ENCODE peak calls at places on chromosomes 2 and 18, in six cellular contexts. L is heart right ventricle, A is left lung, F is HL-60, D is GM23248, X is psoas muscle. S is an unnamed sample. For H3K27me3, the result is how much of the 10 kb centered on the place peaks cover.

GRCh38 chr2:19532797-19533196 is 174.4 kb upstream of the OSR1 start:
- DNase-seq in L (no peak), A (no peak), F (no peak), D (peak), X (no peak), S (no peak)

GRCh38 chr2:98012561-98012979 is 16.8 kb upstream of the TMEM131 start:
- DNase-seq in L (no peak), A (no peak), F (no peak), D (no peak), X (no peak), S (no peak)

GRCh38 chr2:78940998-78941397 is 84.5 kb upstream of the REG3G start:
- DNase-seq in L (no peak), A (no peak), F (no peak), D (no peak), X (no peak), S (no peak)

GRCh38 chr2:7707723-7708122 is 790.5 kb downstream of the RNF144A start:
- DNase-seq in L (no peak), A (no peak), F (no peak), D (peak), X (no peak), S (no peak)

GRCh38 chr18:32326450-32327309 is 136.8 kb downstream of the MEP1B start:
- DNase-seq in L (no peak), A (no peak), F (no peak), D (no peak), X (no peak), S (no peak)

GRCh38 chr2:237178396-237178795 is 92.7 kb downstream of the COPS8 start:
- DNase-seq in L (no peak), A (no peak), F (no peak), D (peak), X (no peak), S (no peak)

GRCh38 chr2:204892506-204893255 is 347.4 kb downstream of the PARD3B start:
- DNase-seq in L (no peak), A (no peak), F (no peak), D (peak), X (no peak), S (no peak)

GRCh38 chr2:61016392-61017002 is 1.0 kb upstream of the PEX13 start:
- DNase-seq in L (no peak), A (no peak), F (no peak), D (no peak), X (no peak), S (no peak)

GRCh38 chr2:202317080-202317859 is 51.7 kb downstream of the NOP58 start:
- DNase-seq in L (peak), A (peak), F (no peak), D (peak), X (peak), S (peak)

GRCh38 chr18:23135679-23136325 is 517 bp downstream of the CABLES1 start:
- DNase-seq in L (peak), A (no peak), F (peak), D (peak), X (peak), S (no peak)

GRCh38 chr2:2823061-2823753 is 492.1 kb upstream of the MYT1L start:
- DNase-seq in L (no peak), A (no peak), F (no peak), D (no peak), X (no peak), S (no peak)

GRCh38 chr18:32048507-32049091 is 30.0 kb downstream of the RNF125 start:
- DNase-seq in L (peak), A (peak), F (peak), D (peak), X (peak), S (peak)

GRCh38 chr18:56715121-56715520 is 64.0 kb downstream of the WDR7 start:
- DNase-seq in L (no peak), A (no peak), F (no peak), D (peak), X (no peak), S (no peak)

GRCh38 chr2:164182116-164182637 is 439.1 kb downstream of the GRB14 start:
- DNase-seq in L (no peak), A (no peak), F (no peak), D (no peak), X (no peak), S (no peak)

GRCh38 chr2:43139996-43140621 is 86.3 kb downstream of the ZFP36L2 start:
- DNase-seq in L (peak), A (peak), F (no peak), D (no peak), X (peak), S (peak)

GRCh38 chr2:173521450-173522192 is 166.9 kb downstream of the CDCA7 start:
- DNase-seq in L (no peak), A (no peak), F (no peak), D (no peak), X (no peak), S (no peak)

GRCh38 chr2:108586631-108587030 is 52.4 kb downstream of the LIMS1 start:
- DNase-seq in L (no peak), A (no peak), F (no peak), D (peak), X (no peak), S (no peak)

GRCh38 chr2:38092196-38092902 is 16.4 kb upstream of the CYP1B1 start:
- DNase-seq in L (no peak), A (peak), F (no peak), D (peak), X (peak), S (peak)

GRCh38 chr2:33598472-33599174 is 476 bp downstream of the FAM98A start:
- DNase-seq in L (no peak), A (peak), F (peak), D (peak), X (peak), S (no peak)

GRCh38 chr2:165573534-165574461 is 104.3 kb downstream of the CSRNP3 start:
- DNase-seq in L (peak), A (peak), F (no peak), D (no peak), X (no peak), S (no peak)

GRCh38 chr18:57813245-57813644 is 10.1 kb upstream of the ATP8B1 start:
- DNase-seq in L (no peak), A (no peak), F (no peak), D (peak), X (no peak), S (no peak)

GRCh38 chr18:25042641-25043051 is 309.3 kb downstream of the ZNF521 start:
- DNase-seq in L (no peak), A (no peak), F (no peak), D (no peak), X (no peak), S (no peak)

GRCh38 chr2:200839513-200839912 is 24.9 kb downstream of the CLK1 start:
- DNase-seq in L (no peak), A (no peak), F (no peak), D (no peak), X (no peak), S (no peak)

GRCh38 chr2:20212871-20213503 is 11.9 kb downstream of the SDC1 start:
- DNase-seq in L (no peak), A (peak), F (no peak), D (no peak), X (no peak), S (no peak)

GRCh38 chr2:218216336-218216673 is 684 bp upstream of the ARPC2 start:
- DNase-seq in L (peak), A (no peak), F (no peak), D (no peak), X (peak), S (no peak)

GRCh38 chr18:26549486-26550435 is 1.4 kb upstream of the KCTD1 start:
- DNase-seq in L (peak), A (peak), F (peak), D (peak), X (peak), S (peak)

GRCh38 chr2:167271941-167272340 is 383.7 kb downstream of the XIRP2 start:
- DNase-seq in L (no peak), A (no peak), F (no peak), D (peak), X (no peak), S (no peak)

GRCh38 chr2:69582582-69583176 is 60.9 kb downstream of the AAK1 start:
- DNase-seq in L (no peak), A (no peak), F (peak), D (peak), X (no peak), S (no peak)

GRCh38 chr2:159637237-159637636 is 20.9 kb upstream of the BAZ2B start:
- DNase-seq in L (no peak), A (no peak), F (no peak), D (no peak), X (no peak), S (no peak)

GRCh38 chr2:14632133-14632936 is at the start of gene LRATD1:
- DNase-seq in L (peak), A (peak), F (no peak), D (peak), X (peak), S (peak)

GRCh38 chr2:1688859-1689258 is 55.5 kb downstream of the PXDN start:
- DNase-seq in L (no peak), A (no peak), F (no peak), D (no peak), X (no peak), S (no peak)

GRCh38 chr18:58227361-58227930 is 183.4 kb downstream of the NEDD4L start:
- DNase-seq in L (no peak), A (no peak), F (no peak), D (no peak), X (no peak), S (no peak)

GRCh38 chr18:67367540-67367939 is 149.0 kb downstream of the DSEL start:
- DNase-seq in L (no peak), A (no peak), F (no peak), D (peak), X (no peak), S (no peak)

GRCh38 chr18:53799134-53799533 is 425.3 kb downstream of the MBD2 start:
- DNase-seq in L (no peak), A (no peak), F (no peak), D (peak), X (no peak), S (no peak)

GRCh38 chr2:161578998-161579397 is 45.2 kb upstream of the SLC4A10 start:
- DNase-seq in L (no peak), A (no peak), F (no peak), D (no peak), X (no peak), S (no peak)

GRCh38 chr2:237073552-237073951 is 12.1 kb upstream of the COPS8 start:
- DNase-seq in L (no peak), A (no peak), F (no peak), D (peak), X (no peak), S (no peak)

GRCh38 chr18:52572036-52572750 is 232.2 kb downstream of the DCC start:
- DNase-seq in L (no peak), A (no peak), F (no peak), D (no peak), X (no peak), S (no peak)

GRCh38 chr2:106948550-106948949 is 62.6 kb upstream of the ST6GAL2 start:
- DNase-seq in L (no peak), A (no peak), F (no peak), D (no peak), X (no peak), S (no peak)

GRCh38 chr2:28438532-28439063 is 45.9 kb downstream of the FOSL2 start:
- DNase-seq in L (no peak), A (no peak), F (no peak), D (no peak), X (no peak), S (no peak)

GRCh38 chr2:28439763-28440162 is 47.1 kb downstream of the FOSL2 start:
- DNase-seq in L (no peak), A (no peak), F (no peak), D (no peak), X (no peak), S (no peak)

GRCh38 chr2:28437142-28437835 is 44.6 kb downstream of the FOSL2 start:
- DNase-seq in L (no peak), A (no peak), F (peak), D (peak), X (no peak), S (no peak)

GRCh38 chr2:28437918-28438317 is 45.3 kb downstream of the FOSL2 start:
- DNase-seq in L (no peak), A (no peak), F (no peak), D (no peak), X (no peak), S (no peak)

DNA sequence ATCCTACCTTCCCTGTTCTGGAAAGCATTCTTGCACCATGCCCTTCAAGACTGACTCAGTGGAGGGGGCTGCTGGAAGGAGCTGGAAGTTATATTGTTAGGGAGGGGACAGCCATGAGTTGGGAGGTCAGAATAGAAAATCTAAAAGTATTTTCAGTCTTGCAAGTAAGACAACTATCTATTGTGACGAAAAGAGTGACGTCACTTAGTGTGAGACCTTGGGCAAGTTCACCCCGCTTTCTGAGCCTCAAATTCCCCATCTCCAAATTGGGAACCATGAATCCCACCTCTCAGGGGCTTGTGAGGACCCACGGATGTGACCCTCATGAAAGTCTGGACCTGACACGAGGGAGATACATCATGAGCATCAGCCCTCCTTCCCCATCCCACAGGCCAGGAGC is 46.5 kb downstream of the FOSL2 start:
- DNase-seq in L (no peak), A (no peak), F (no peak), D (no peak), X (no peak), S (no peak)
- H3K27me3 ChIP-seq in L (under half), A (under half), F (under half), D (under half), X (under half), S (under half)

DNA sequence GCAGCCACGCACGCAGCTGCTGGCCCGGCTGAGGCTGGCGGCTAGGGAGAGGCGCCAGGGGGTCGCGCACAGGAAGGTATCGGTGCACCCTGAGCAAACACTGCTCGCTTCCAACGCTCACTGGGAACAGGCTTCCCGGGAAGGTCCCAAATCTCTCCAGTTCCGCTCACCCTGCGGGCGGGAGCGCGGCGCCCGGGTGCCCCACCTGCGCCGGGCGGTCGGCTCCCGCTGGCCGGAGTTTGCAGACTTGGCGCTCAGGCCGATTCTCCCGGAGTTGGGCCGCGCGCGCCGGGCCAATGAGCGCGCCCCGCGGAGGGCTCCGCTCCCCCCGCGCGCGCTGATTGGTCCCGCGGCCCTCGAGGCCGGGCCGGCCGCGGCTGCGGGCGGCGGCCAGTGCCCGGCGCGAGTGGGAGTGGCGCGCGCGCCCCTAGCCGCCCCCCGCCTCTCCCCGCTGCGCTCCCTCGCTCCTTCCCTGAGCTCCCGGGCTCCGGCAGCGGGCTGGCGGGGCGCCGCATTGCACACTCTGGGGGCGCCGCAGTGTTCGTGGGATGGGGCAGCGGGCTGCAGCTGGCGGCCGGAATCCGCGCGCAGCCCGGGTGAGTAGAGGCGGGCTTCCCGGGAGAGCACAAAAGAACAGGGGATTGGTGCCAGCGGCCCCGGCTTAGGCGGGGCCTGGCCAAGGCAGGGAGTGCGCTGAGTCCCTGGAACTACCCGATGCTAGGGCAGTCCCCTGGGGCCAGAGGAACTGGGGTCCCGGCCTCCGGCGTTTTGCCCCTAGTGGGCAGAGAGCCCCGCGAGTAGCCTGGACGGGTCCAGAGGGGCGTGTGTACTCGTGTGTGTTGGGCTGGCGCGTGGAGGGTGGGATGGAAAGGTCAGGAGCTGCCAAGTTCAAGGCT is at the start of gene LYPD6:
- DNase-seq in L (peak), A (peak), F (no peak), D (peak), X (peak), S (peak)
- H3K27me3 ChIP-seq in L (half or more), A (half or more), F (under half), D (under half), X (under half), S (under half)

DNA sequence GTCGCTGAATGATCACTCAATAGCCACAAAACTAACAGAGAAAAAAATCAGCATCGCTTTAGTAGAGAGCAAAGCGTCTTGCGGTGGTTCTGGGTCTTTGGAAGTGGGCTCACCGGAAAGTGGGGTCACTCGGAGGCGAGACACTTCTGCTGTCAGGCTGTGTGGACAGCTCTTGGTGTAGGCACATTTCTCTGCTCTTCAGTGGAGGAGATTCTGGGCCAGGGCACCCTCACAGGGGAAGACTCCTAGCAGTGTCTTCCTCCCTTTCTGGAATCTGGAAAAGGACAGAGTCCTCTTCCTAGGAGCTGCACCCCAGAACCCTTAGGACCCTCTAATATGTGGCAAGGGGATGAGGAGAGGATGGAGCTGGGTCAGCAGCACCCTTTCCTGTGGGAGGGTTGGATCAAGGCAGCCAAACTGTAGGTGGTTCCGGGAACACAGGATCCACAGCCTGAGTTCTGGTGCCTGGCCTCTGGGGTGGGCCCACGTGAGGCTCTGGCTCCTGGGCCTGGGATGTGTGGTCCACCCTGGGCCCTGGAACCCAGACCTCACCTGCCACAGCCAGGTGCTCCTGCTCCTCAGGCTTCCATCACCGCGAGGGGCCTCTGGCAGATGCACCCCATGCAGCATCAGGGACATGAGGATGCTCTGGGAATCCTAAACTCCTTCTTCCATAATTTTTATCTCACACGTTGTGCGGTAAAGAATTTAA is 25.1 kb downstream of the GPR35 start:
- DNase-seq in L (no peak), A (no peak), F (no peak), D (no peak), X (no peak), S (no peak)
- H3K27me3 ChIP-seq in L (half or more), A (half or more), F (under half), D (half or more), X (half or more), S (half or more)

DNA sequence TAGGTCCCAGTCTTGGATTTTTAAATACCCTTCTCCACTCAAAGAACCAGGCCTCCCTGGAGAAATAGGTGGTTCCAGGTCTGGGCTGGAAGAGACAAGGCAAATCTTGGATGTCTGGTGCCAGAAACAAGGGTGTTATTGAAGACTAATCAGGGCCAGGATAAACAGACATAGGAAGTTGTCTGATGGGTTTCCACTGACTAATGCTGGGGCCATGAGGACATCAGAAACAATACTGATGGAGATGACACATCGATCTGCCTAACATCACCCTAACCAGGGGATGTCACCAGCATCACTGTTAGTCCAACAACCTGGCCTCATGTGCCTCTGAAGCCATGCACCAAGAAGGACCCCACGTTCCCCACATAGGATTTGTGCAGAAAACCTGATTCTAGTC is 42.5 kb upstream of the GLI2 start:
- DNase-seq in L (no peak), A (no peak), F (no peak), D (peak), X (no peak), S (no peak)
- H3K27me3 ChIP-seq in L (under half), A (half or more), F (under half), D (under half), X (under half), S (under half)

GRCh38 chr18:47250415-47251046 is 929 bp downstream of the SKOR2 start:
- DNase-seq in L (no peak), A (no peak), F (no peak), D (no peak), X (no peak), S (no peak)
- H3K27me3 ChIP-seq in L (half or more), A (half or more), F (half or more), D (half or more), X (half or more), S (under half)

GRCh38 chr18:70709124-70709523 is 420.3 kb downstream of the SOCS6 start:
- DNase-seq in L (no peak), A (no peak), F (no peak), D (no peak), X (no peak), S (no peak)
- H3K27me3 ChIP-seq in L (under half), A (under half), F (under half), D (under half), X (under half), S (under half)

S was measured in tibial nerve.